ENCODE peak calls at places on chromosomes 16 and 17, in nine cellular contexts. B is heart left ventricle, Z is Peyer's patch, M is uterus, S is transverse colon, K is HepG2, J is suprapubic skin, X is spleen, C is sigmoid colon. R is an unnamed sample. For H3K4me1, the result is how much of the 10 kb centered on the place peaks cover.

GRCh38 chr17:81031571-81032550 is 3.1 kb upstream of the BAIAP2 start:
- DNase-seq in Z (no peak), K (no peak), X (peak), M (no peak), J (peak), B (peak), C (peak), S (no peak), R (no peak)

GRCh38 chr16:24683847-24684493 is 45.5 kb upstream of the TNRC6A start:
- DNase-seq in B (no peak), M (no peak), Z (no peak), C (no peak), X (no peak), J (no peak), S (no peak), K (no peak), R (no peak)

GRCh38 chr16:74275031-74275636 is 21.5 kb upstream of the PSMD7 start:
- DNase-seq in J (no peak), B (no peak), C (no peak), M (no peak), K (no peak), X (no peak), Z (no peak), S (no peak), R (no peak)

GRCh38 chr17:41417576-41418015 is 6.8 kb downstream of the KRT37 start:
- DNase-seq in K (peak), Z (no peak), C (no peak), J (no peak), X (no peak), M (no peak), B (no peak), S (no peak), R (no peak)

GRCh38 chr17:58328195-58329034 is at the start of gene TSPOAP1:
- DNase-seq in M (no peak), J (no peak), X (peak), C (no peak), S (peak), K (no peak), Z (peak), B (peak), R (no peak)

GRCh38 chr16:65689726-65690125 is 567.9 kb upstream of the CDH11 start:
- DNase-seq in B (no peak), K (no peak), M (no peak), Z (no peak), J (no peak), C (no peak), S (no peak), X (no peak), R (no peak)

GRCh38 chr16:25626172-25626571 is 65.6 kb upstream of the HS3ST4 start:
- DNase-seq in S (no peak), K (no peak), Z (no peak), X (no peak), C (no peak), B (no peak), J (no peak), M (no peak), R (no peak)

GRCh38 chr17:7445011-7445927 is at the start of gene CHRNB1:
- DNase-seq in C (peak), Z (peak), X (peak), J (peak), B (peak), S (peak), M (peak), K (peak), R (peak)

GRCh38 chr16:27759947-27760844 is 210.3 kb downstream of the KATNIP start:
- DNase-seq in X (no peak), S (no peak), B (no peak), C (no peak), Z (no peak), M (no peak), K (no peak), J (no peak), R (no peak)

GRCh38 chr16:83802135-83802534 is 5.6 kb upstream of the HSBP1 start:
- DNase-seq in J (no peak), S (no peak), Z (no peak), X (no peak), B (no peak), K (no peak), C (no peak), M (no peak), R (no peak)

GRCh38 chr17:21066394-21066793 is 23.6 kb upstream of the USP22 start:
- DNase-seq in Z (no peak), J (no peak), M (no peak), X (no peak), B (no peak), C (no peak), K (no peak), S (no peak), R (no peak)

GRCh38 chr16:26454102-26454501 is 612.6 kb upstream of the C16orf82 start:
- DNase-seq in J (no peak), C (no peak), K (no peak), B (no peak), M (no peak), X (no peak), Z (no peak), S (no peak), R (no peak)

GRCh38 chr16:51888534-51888933 is 658.4 kb downstream of the TOX3 start:
- DNase-seq in Z (no peak), J (no peak), M (no peak), B (no peak), X (no peak), S (no peak), C (no peak), K (no peak), R (no peak)

GRCh38 chr17:45757431-45758218 is 26.5 kb upstream of the CRHR1 start:
- DNase-seq in M (no peak), C (no peak), S (no peak), K (no peak), Z (no peak), X (peak), B (no peak), J (no peak), R (no peak)

GRCh38 chr16:84498859-84499620 is 5.4 kb downstream of the MEAK7 start:
- DNase-seq in M (no peak), C (no peak), K (no peak), B (no peak), X (peak), J (no peak), S (no peak), Z (no peak), R (no peak)

GRCh38 chr16:31698901-31699300 is 171.2 kb downstream of the AHSP start:
- DNase-seq in S (no peak), Z (no peak), X (no peak), C (no peak), K (no peak), B (no peak), J (no peak), M (no peak), R (no peak)

GRCh38 chr16:11250786-11251524 is 5.0 kb downstream of the SOCS1 start:
- DNase-seq in C (no peak), J (no peak), M (no peak), Z (no peak), K (no peak), X (no peak), B (no peak), S (no peak), R (no peak)

GRCh38 chr16:11152205-11152604 is 103.8 kb downstream of the SOCS1 start:
- DNase-seq in M (no peak), B (no peak), C (no peak), X (peak), Z (no peak), K (no peak), S (no peak), J (no peak), R (no peak)

GRCh38 chr16:3950343-3951193 is 70.1 kb upstream of the CREBBP start:
- DNase-seq in K (no peak), Z (no peak), J (peak), S (peak), B (peak), X (no peak), C (peak), M (peak), R (peak)

GRCh38 chr17:40340327-40340726 is 24.2 kb downstream of the GJD3 start:
- DNase-seq in Z (no peak), J (no peak), M (no peak), B (no peak), K (no peak), C (no peak), S (no peak), X (no peak), R (no peak)

GRCh38 chr17:40341808-40342574 is 22.5 kb downstream of the GJD3 start:
- DNase-seq in K (peak), B (peak), M (peak), S (peak), Z (peak), C (peak), X (peak), J (no peak), R (peak)

GRCh38 chr17:40342575-40343058 is 21.9 kb downstream of the GJD3 start:
- DNase-seq in Z (no peak), M (no peak), K (no peak), B (no peak), J (no peak), S (peak), X (no peak), C (no peak), R (no peak)

GRCh38 chr17:40339068-40339699 is 25.4 kb downstream of the GJD3 start:
- DNase-seq in B (no peak), X (no peak), K (no peak), M (no peak), Z (no peak), C (no peak), S (peak), J (no peak), R (no peak)

GRCh38 chr17:40340880-40341807 is 23.4 kb downstream of the GJD3 start:
- DNase-seq in M (peak), K (peak), J (peak), X (peak), Z (peak), C (peak), S (peak), B (peak), R (peak)
- TF ChIP-seq POLR2A in M (peak), K (no peak), J (peak), X (peak), Z (peak), C (peak), S (no peak), B (no peak), R (peak)

GRCh38 chr16:67886387-67886786 is 1.7 kb downstream of the NRN1L start:
- DNase-seq in Z (no peak), S (no peak), K (no peak), X (no peak), J (no peak), C (no peak), B (no peak), M (no peak), R (no peak)

GRCh38 chr16:67884684-67885083 is at the start of gene NRN1L:
- DNase-seq in Z (peak), X (peak), M (peak), S (peak), B (peak), J (peak), C (peak), K (no peak), R (peak)

GRCh38 chr16:67883872-67884261 is 818 bp upstream of the NRN1L start:
- DNase-seq in C (peak), X (peak), B (peak), M (peak), J (peak), Z (peak), S (peak), K (peak), R (peak)

GRCh38 chr16:67885976-67886375 is 1.3 kb downstream of the NRN1L start:
- DNase-seq in Z (no peak), B (no peak), J (no peak), X (no peak), S (no peak), M (no peak), K (no peak), C (no peak), R (no peak)

DNA sequence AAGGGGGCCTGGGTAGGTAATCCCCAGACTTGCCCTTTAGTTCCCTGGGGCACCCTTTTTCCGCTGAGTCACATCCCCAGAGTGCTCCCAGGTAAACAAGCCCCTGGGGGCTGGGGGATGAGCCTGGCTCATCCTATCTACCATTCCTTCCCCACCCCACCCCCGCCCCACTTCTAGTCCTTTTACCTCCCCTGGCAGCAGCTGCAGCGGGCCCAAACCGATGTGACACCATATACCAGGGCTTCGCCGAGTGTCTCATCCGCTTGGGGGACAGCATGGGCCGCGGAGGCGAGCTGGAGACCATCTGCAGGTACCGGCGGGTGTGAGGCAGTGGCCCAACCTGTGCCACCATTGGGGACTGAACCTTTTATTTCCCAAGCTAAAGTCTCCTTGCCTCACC is 860 bp downstream of the NRN1L start:
- DNase-seq in C (no peak), B (no peak), S (no peak), X (no peak), M (no peak), K (no peak), Z (no peak), J (no peak), R (no peak)
- H3K4me3 ChIP-seq in C (no peak), B (no peak), S (no peak), X (no peak), M (no peak), K (no peak), Z (no peak), J (no peak), R (no peak)

GRCh38 chr16:81518439-81518757 is 73.8 kb downstream of the CMIP start:
- DNase-seq in Z (no peak), S (no peak), B (no peak), M (no peak), X (peak), C (no peak), K (no peak), J (no peak), R (no peak)
- H3K4me1 ChIP-seq in Z (under half), S (under half), B (under half), M (under half), X (half or more), C (under half), K (under half), J (under half), R (under half)

DNA sequence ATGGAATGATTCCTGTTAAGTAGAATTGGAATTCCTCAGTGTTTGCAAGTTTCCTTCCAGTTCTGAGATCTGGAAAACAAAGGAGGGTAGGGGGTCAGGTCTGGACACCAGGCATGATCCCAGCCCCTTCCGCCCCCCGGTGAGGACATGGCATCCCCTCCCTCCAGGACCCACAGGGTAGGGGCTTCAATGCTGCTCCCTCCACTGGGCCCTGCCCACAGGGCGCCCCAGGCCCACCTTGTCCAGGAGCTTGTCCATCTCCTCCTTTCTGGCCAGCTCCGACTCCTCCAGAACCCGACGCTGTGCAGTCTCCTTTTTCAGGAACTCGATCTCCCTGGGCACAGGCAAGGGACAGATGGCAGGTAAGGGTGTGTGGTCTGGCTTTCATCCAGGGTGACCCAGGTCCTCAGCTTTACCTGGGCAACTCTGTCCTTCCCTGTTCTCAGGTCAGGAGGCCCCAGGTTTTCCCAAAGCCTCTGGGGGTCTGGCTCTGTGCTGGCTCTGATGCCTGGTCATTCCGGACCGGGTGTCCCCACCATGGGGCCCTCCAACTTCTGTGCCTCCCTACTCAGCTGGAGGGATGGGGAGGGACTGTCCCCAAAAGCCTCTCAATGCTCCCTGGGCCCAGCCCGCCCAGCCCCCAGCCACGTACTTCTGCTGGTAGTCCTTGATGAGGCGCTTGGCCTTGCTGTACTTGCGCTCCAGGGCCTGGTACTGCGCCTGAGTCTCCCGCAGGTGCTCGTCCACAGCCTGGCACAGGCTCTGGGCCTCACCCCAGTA is 5.5 kb upstream of the SAMD14 start:
- DNase-seq in J (no peak), M (no peak), S (no peak), C (no peak), X (no peak), B (no peak), K (no peak), Z (no peak), R (no peak)
- TF ChIP-seq POLR2A in J (no peak), M (no peak), S (no peak), C (no peak), X (no peak), B (no peak), K (no peak), Z (no peak), R (no peak)

DNA sequence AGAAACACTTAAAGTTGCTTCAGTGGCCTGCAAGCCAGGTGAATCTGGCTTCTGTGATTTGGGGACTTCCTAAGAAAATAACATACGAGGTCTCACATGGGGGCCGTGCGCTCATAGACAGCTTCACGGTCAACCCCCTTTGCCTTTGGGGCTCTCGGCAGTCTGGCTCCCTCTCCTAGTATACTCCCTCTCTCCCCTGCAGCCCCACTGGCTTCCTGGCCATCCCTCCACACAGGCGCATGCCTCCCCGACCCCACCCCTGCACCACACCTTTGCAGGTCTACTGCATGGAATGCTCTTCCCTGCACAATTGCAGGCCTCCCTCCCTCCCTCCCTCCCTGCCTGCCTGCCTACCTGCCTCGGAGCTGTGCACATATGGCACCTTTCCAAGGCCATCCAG is 127.7 kb downstream of the RBFOX3 start:
- DNase-seq in J (no peak), X (no peak), S (no peak), C (no peak), B (no peak), Z (no peak), M (no peak), K (no peak), R (no peak)
- H3K4me3 ChIP-seq in J (no peak), X (no peak), S (no peak), C (no peak), B (no peak), Z (no peak), M (no peak), K (no peak), R (no peak)

GRCh38 chr16:23160574-23160973 is 11.3 kb upstream of the USP31 start:
- DNase-seq in B (no peak), M (no peak), C (no peak), K (no peak), J (no peak), S (no peak), X (no peak), Z (no peak), R (no peak)

GRCh38 chr16:23160082-23160481 is 10.8 kb upstream of the USP31 start:
- DNase-seq in B (no peak), X (no peak), Z (no peak), S (no peak), J (no peak), M (no peak), C (no peak), K (no peak), R (no peak)

DNA sequence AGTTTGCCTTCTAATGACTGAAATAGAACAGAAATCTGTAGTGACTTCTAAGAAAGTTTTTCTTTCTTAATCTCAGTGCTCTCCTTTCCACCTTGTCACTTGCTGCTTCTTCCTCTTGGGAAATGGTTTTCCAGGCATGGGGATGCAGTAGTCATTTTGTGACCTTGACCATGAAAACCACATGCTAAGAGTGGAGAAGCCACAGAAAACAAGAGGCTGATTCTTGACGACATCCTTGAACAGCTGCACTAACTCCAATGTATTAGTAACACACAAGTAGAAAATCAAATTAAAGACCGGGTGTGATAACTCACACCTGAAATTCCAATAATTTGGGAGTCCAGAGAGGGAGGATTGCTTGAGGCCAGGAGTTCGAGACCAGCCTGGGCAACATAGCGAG is 15.5 kb upstream of the USP31 start:
- DNase-seq in S (no peak), X (no peak), J (no peak), Z (no peak), C (no peak), M (no peak), B (no peak), K (no peak), R (no peak)
- H3K4me1 ChIP-seq in S (under half), X (under half), J (under half), Z (under half), C (under half), M (under half), B (under half), K (under half), R (under half)

DNA sequence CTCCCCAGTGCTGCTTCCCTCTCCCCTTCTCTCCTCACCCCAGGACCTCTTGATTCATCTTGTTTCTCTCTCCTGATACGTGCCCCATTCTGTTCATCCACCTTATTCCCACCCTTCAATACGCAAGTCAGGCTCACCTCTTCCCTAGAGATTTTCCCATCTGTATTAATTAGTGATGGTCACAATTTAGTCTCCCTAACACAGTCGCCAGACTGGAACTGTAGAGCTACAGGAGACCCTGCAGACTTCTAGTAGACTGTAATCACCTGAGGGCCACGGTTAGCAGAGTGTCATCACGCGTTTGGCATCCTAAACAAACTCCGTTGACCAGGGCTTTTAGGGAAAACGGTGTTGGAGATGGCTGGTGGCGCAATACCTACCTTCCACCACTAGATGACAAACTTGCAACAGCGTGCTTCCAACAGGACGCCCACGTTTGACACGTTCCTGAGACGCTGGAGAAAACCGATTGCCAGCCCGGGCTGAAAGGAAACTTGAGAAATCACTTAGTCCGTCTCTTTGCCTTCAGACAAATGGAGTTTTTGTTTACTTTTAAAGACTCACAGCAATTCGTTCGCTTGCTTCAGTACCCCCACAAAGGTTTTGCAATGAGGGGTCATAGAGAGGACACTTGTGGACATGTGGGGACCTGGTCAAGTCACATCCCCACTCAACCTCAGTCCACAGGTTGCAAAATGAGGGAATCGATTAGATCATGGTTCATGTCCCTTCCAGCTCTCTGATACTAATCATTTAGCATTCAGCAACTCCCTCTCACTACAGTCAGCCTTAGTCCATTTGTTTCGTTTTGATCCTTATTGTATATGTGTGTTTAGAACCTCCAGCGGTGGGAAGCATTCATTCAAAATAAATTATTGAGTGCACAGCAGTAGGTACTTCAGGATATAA is 20.6 kb downstream of the MYL4 start:
- DNase-seq in B (peak), M (peak), C (peak), J (peak), K (peak), X (peak), S (peak), Z (peak), R (peak)
- TF ChIP-seq POLR2A in B (no peak), M (no peak), C (no peak), J (no peak), K (no peak), X (peak), S (no peak), Z (no peak), R (no peak)